ENCODE peak calls at places on chromosome 22, in nine cellular contexts. F is thyroid gland; S is non-pigmented ciliary epithelial cell; T is right cardiac atrium; P is stimulated activated CD8-positive, alpha-beta memory T cell treated with anti-CD3 and anti-CD28 coated beads, Interleukin-2, amount 100 ng/mL, for 48 hours; I is mucosa of gallbladder; L is uterus; H is dorsolateral prefrontal cortex; X is SJSA1. U is an unnamed sample.

GRCh38 chr22:22235564-22235963 is 9.0 kb upstream of the VPREB1 start:
- DNase-seq in F (peak), S (no peak), T (no peak), P (peak), I (peak), L (no peak), H (no peak), X (no peak), U (peak)

GRCh38 chr22:33842421-33843094 is 77.7 kb downstream of the LARGE1 start:
- DNase-seq in F (no peak), S (no peak), T (no peak), P (no peak), I (no peak), L (no peak), H (no peak), X (no peak), U (no peak)

GRCh38 chr22:46577361-46578249 is 40.2 kb upstream of the CELSR1 start:
- DNase-seq in F (peak), S (no peak), T (peak), P (no peak), I (no peak), L (no peak), H (no peak), X (no peak), U (no peak)

GRCh38 chr22:24942301-24942700 is 4.2 kb downstream of the LHFPL7 start:
- DNase-seq in F (peak), S (no peak), T (no peak), P (no peak), I (no peak), L (no peak), H (no peak), X (no peak), U (no peak)

GRCh38 chr22:26617251-26618199 is at the start of gene CRYBB1:
- DNase-seq in F (no peak), S (no peak), T (peak), P (no peak), I (no peak), L (no peak), H (no peak), X (no peak), U (peak)

GRCh38 chr22:50200333-50201190 is at the start of gene SELENOO:
- DNase-seq in F (peak), S (no peak), T (peak), P (peak), I (peak), L (peak), H (peak), X (peak), U (peak)

GRCh38 chr22:45262931-45263789 is 21.6 kb upstream of the UPK3A start:
- DNase-seq in F (peak), S (no peak), T (peak), P (no peak), I (no peak), L (no peak), H (no peak), X (no peak), U (peak)

GRCh38 chr22:21734540-21735197 is 925 bp downstream of the YPEL1 start:
- DNase-seq in F (no peak), S (no peak), T (peak), P (no peak), I (no peak), L (no peak), H (no peak), X (no peak), U (peak)

GRCh38 chr22:33851240-33851639 is 69.0 kb downstream of the LARGE1 start:
- DNase-seq in F (no peak), S (no peak), T (no peak), P (no peak), I (no peak), L (no peak), H (no peak), X (no peak), U (no peak)

GRCh38 chr22:38353701-38354100 is 36.5 kb upstream of the CSNK1E start:
- DNase-seq in F (peak), S (no peak), T (no peak), P (no peak), I (no peak), L (no peak), H (no peak), X (no peak), U (no peak)

GRCh38 chr22:21032037-21032842 is at the start of gene SLC7A4:
- DNase-seq in F (no peak), S (no peak), T (peak), P (no peak), I (no peak), L (no peak), H (peak), X (no peak), U (no peak)

GRCh38 chr22:22547226-22547625 is 11.8 kb downstream of the PRAME start:
- DNase-seq in F (no peak), S (no peak), T (no peak), P (no peak), I (no peak), L (no peak), H (no peak), X (no peak), U (no peak)

GRCh38 chr22:44648085-44648820 is 53.8 kb upstream of the PRR5 start:
- DNase-seq in F (no peak), S (no peak), T (no peak), P (no peak), I (no peak), L (no peak), H (no peak), X (no peak), U (no peak)

GRCh38 chr22:45159652-45160462 is 3.9 kb upstream of the NUP50 start:
- DNase-seq in F (no peak), S (no peak), T (no peak), P (no peak), I (peak), L (no peak), H (no peak), X (peak), U (no peak)

GRCh38 chr22:50716291-50717024 is 21.5 kb upstream of the ACR start:
- DNase-seq in F (no peak), S (no peak), T (peak), P (no peak), I (no peak), L (no peak), H (no peak), X (no peak), U (no peak)

GRCh38 chr22:27986459-27986858 is 67.4 kb upstream of the PITPNB start:
- DNase-seq in F (no peak), S (no peak), T (no peak), P (no peak), I (no peak), L (no peak), H (no peak), X (peak), U (no peak)

GRCh38 chr22:49793296-49793695 is 34.4 kb downstream of the BRD1 start:
- DNase-seq in F (no peak), S (no peak), T (no peak), P (no peak), I (no peak), L (peak), H (no peak), X (no peak), U (no peak)

GRCh38 chr22:49829044-49829719 is 1.5 kb upstream of the BRD1 start:
- DNase-seq in F (no peak), S (no peak), T (no peak), P (no peak), I (no peak), L (no peak), H (no peak), X (no peak), U (no peak)

GRCh38 chr22:19455033-19455432 is 7.5 kb upstream of the C22orf39 start:
- DNase-seq in F (no peak), S (no peak), T (no peak), P (no peak), I (no peak), L (no peak), H (no peak), X (no peak), U (no peak)

GRCh38 chr22:40603088-40603605 is 33.4 kb downstream of the MRTFA start:
- DNase-seq in F (no peak), S (peak), T (no peak), P (no peak), I (no peak), L (no peak), H (no peak), X (peak), U (no peak)

GRCh38 chr22:36725366-36726006 is 21.9 kb upstream of the CACNG2 start:
- DNase-seq in F (no peak), S (no peak), T (no peak), P (no peak), I (no peak), L (no peak), H (no peak), X (no peak), U (no peak)

GRCh38 chr22:38870312-38870741 is 1.7 kb downstream of the CBX6 start:
- DNase-seq in F (peak), S (no peak), T (peak), P (peak), I (peak), L (peak), H (peak), X (peak), U (peak)

GRCh38 chr22:41579297-41579996 is 10.2 kb downstream of the PMM1 start:
- DNase-seq in F (no peak), S (no peak), T (no peak), P (no peak), I (no peak), L (no peak), H (no peak), X (no peak), U (no peak)

GRCh38 chr22:40383905-40384304 is 13.5 kb downstream of the SGSM3 start:
- DNase-seq in F (no peak), S (peak), T (no peak), P (no peak), I (no peak), L (no peak), H (no peak), X (peak), U (no peak)

GRCh38 chr22:37454857-37455686 is 27.8 kb upstream of the ELFN2 start:
- DNase-seq in F (peak), S (peak), T (no peak), P (no peak), I (peak), L (no peak), H (no peak), X (peak), U (no peak)

GRCh38 chr22:21650823-21651520 is 8.9 kb downstream of the SDF2L1 start:
- DNase-seq in F (no peak), S (no peak), T (no peak), P (no peak), I (no peak), L (no peak), H (no peak), X (no peak), U (peak)

U was measured in Kasumi-1.